ENCODE peak calls at places on chromosomes 13 and 19, in five cellular contexts. H, I, A, U and Q are unnamed samples.

GRCh38 chr19:45682117-45682516 is 9.6 kb downstream of the SNRPD2 start:
- DNase-seq in H (no peak), I (no peak), A (no peak), U (no peak), Q (no peak)

GRCh38 chr19:4354282-4354681 is 10.9 kb downstream of the MPND start:
- DNase-seq in H (no peak), I (no peak), A (no peak), U (no peak), Q (no peak)

GRCh38 chr13:43424386-43424785 is 362.4 kb downstream of the ENOX1 start:
- DNase-seq in H (no peak), I (no peak), A (no peak), U (no peak), Q (peak)

GRCh38 chr13:20230913-20231838 is 943 bp downstream of the GJB6 start:
- DNase-seq in H (no peak), I (no peak), A (peak), U (no peak), Q (no peak)

GRCh38 chr19:19105365-19106060 is 32.8 kb downstream of the TMEM161A start:
- DNase-seq in H (no peak), I (peak), A (peak), U (no peak), Q (peak)

GRCh38 chr13:74904547-74904946 is 577.4 kb downstream of the TBC1D4 start:
- DNase-seq in H (no peak), I (no peak), A (no peak), U (no peak), Q (no peak)

GRCh38 chr13:113768018-113768905 is 9.2 kb downstream of the TMEM255B start:
- DNase-seq in H (no peak), I (no peak), A (no peak), U (no peak), Q (no peak)

GRCh38 chr19:33998302-33998701 is 174.0 kb upstream of the LSM14A start:
- DNase-seq in H (no peak), I (no peak), A (no peak), U (no peak), Q (no peak)

GRCh38 chr13:110018009-110018408 is 231.6 kb upstream of the IRS2 start:
- DNase-seq in H (no peak), I (no peak), A (no peak), U (no peak), Q (no peak)

GRCh38 chr13:49996951-49997895 is at the start of gene TRIM13:
- DNase-seq in H (peak), I (peak), A (peak), U (peak), Q (peak)

GRCh38 chr19:53696951-53697350 is 65.2 kb downstream of the DPRX start:
- DNase-seq in H (no peak), I (no peak), A (peak), U (no peak), Q (no peak)

GRCh38 chr13:43080199-43080598 is 56.8 kb downstream of the DNAJC15 start:
- DNase-seq in H (no peak), I (no peak), A (no peak), U (no peak), Q (no peak)

GRCh38 chr19:11528551-11529341 is at the start of gene ECSIT:
- DNase-seq in H (peak), I (peak), A (peak), U (peak), Q (peak)

GRCh38 chr19:10975374-10976036 is 14.7 kb downstream of the SMARCA4 start:
- DNase-seq in H (no peak), I (no peak), A (no peak), U (no peak), Q (no peak)

GRCh38 chr13:59689057-59689456 is 474.7 kb downstream of the DIAPH3 start:
- DNase-seq in H (no peak), I (no peak), A (peak), U (no peak), Q (no peak)

GRCh38 chr13:34347784-34348573 is 530.0 kb downstream of the RFC3 start:
- DNase-seq in H (no peak), I (no peak), A (no peak), U (peak), Q (no peak)

GRCh38 chr19:17626456-17626855 is 61.7 kb downstream of the UNC13A start:
- DNase-seq in H (no peak), I (no peak), A (no peak), U (no peak), Q (no peak)

GRCh38 chr13:91601273-91601672 is 202.9 kb downstream of the GPC5 start:
- DNase-seq in H (no peak), I (no peak), A (no peak), U (no peak), Q (peak)

GRCh38 chr13:33452873-33453558 is 167.5 kb upstream of the STARD13 start:
- DNase-seq in H (no peak), I (no peak), A (no peak), U (no peak), Q (no peak)

GRCh38 chr19:13164370-13165090 is 14.3 kb downstream of the IER2 start:
- DNase-seq in H (peak), I (no peak), A (peak), U (no peak), Q (peak)

GRCh38 chr19:35225951-35226350 is 2.6 kb downstream of the FAM187B start:
- DNase-seq in H (no peak), I (no peak), A (no peak), U (no peak), Q (no peak)

GRCh38 chr19:18308051-18308947 is 14.6 kb downstream of the LSM4 start:
- DNase-seq in H (no peak), I (no peak), A (no peak), U (no peak), Q (no peak)

GRCh38 chr19:49290517-49290916 is 34.5 kb downstream of the SLC6A16 start:
- DNase-seq in H (no peak), I (no peak), A (no peak), U (no peak), Q (no peak)

GRCh38 chr13:100269837-100270236 is 180.9 kb downstream of the PCCA start:
- DNase-seq in H (no peak), I (peak), A (no peak), U (no peak), Q (peak)

GRCh38 chr19:46295401-46296308 is 1.2 kb upstream of the HIF3A start:
- DNase-seq in H (no peak), I (no peak), A (no peak), U (no peak), Q (peak)

GRCh38 chr19:46924874-46925547 is 64.2 kb downstream of the ARHGAP35 start:
- DNase-seq in H (peak), I (no peak), A (no peak), U (no peak), Q (no peak)

GRCh38 chr19:508204-509150 is 1.2 kb downstream of the TPGS1 start:
- DNase-seq in H (no peak), I (no peak), A (no peak), U (no peak), Q (peak)

GRCh38 chr19:50486823-50487515 is 10.3 kb upstream of the GARIN5A start:
- DNase-seq in H (peak), I (peak), A (peak), U (no peak), Q (peak)

GRCh38 chr13:113178070-113178895 is 19.8 kb downstream of the PROZ start:
- DNase-seq in H (no peak), I (peak), A (no peak), U (peak), Q (no peak)

GRCh38 chr13:109734002-109734785 is 52.2 kb downstream of the IRS2 start:
- DNase-seq in H (no peak), I (no peak), A (no peak), U (no peak), Q (no peak)

GRCh38 chr13:38013676-38014075 is 144.1 kb upstream of the TRPC4 start:
- DNase-seq in H (no peak), I (no peak), A (no peak), U (no peak), Q (no peak)

GRCh38 chr19:16369664-16370576 is 45.3 kb downstream of the KLF2 start:
- DNase-seq in H (no peak), I (no peak), A (no peak), U (no peak), Q (no peak)

GRCh38 chr19:46413262-46414031 is at the start of gene CCDC8:
- DNase-seq in H (no peak), I (peak), A (peak), U (peak), Q (no peak)

GRCh38 chr19:17576758-17577532 is 21.5 kb downstream of the COLGALT1 start:
- DNase-seq in H (no peak), I (no peak), A (peak), U (no peak), Q (peak)

GRCh38 chr13:98439896-98440295 is 137.0 kb downstream of the STK24 start:
- DNase-seq in H (no peak), I (no peak), A (no peak), U (no peak), Q (no peak)

GRCh38 chr19:30444253-30444671 is 72.1 kb downstream of the ZNF536 start:
- DNase-seq in H (no peak), I (no peak), A (no peak), U (no peak), Q (no peak)

GRCh38 chr19:48390188-48391099 is 907 bp downstream of the KDELR1 start:
- DNase-seq in H (peak), I (no peak), A (peak), U (no peak), Q (peak)

GRCh38 chr13:56558698-56559320 is 581.9 kb upstream of the PRR20A start:
- DNase-seq in H (no peak), I (no peak), A (no peak), U (no peak), Q (no peak)